ENCODE peak calls at places on chromosomes 11 and 22, in seven cellular contexts. I, V, N, D, J, A and K are unnamed samples. For H3K4me1 and H3K9me3, the result is how much of the 10 kb centered on the place peaks cover.

GRCh38 chr11:117691501-117691900 is 105.5 kb downstream of the DSCAML1 start:
- DNase-seq in I (no peak), N (no peak), V (no peak), A (no peak), J (no peak), D (no peak), K (no peak)

GRCh38 chr22:35348703-35349102 is 32.2 kb upstream of the HMOX1 start:
- DNase-seq in V (no peak), D (no peak), I (no peak), N (no peak), J (no peak), A (no peak), K (no peak)

GRCh38 chr22:46866591-46866990 is 104.1 kb downstream of the TBC1D22A start:
- DNase-seq in I (no peak), A (no peak), D (no peak), V (no peak), N (no peak), J (peak), K (no peak)

GRCh38 chr11:92838655-92839334 is 130.7 kb upstream of the MTNR1B start:
- DNase-seq in J (no peak), N (no peak), D (no peak), I (no peak), V (no peak), A (no peak), K (no peak)

GRCh38 chr22:48494256-48494967 is 1333.3 kb downstream of the BRD1 start:
- DNase-seq in J (no peak), V (no peak), A (no peak), N (no peak), D (peak), I (no peak), K (no peak)

GRCh38 chr11:121240650-121241299 is 51.8 kb upstream of the SC5D start:
- DNase-seq in V (no peak), A (no peak), J (peak), N (no peak), I (no peak), D (no peak), K (no peak)

GRCh38 chr22:33575041-33575440 is 345.2 kb downstream of the LARGE1 start:
- DNase-seq in N (no peak), D (no peak), V (no peak), I (no peak), J (no peak), A (no peak), K (no peak)

GRCh38 chr11:67449116-67449844 is 3.2 kb downstream of the GPR152 start:
- DNase-seq in J (no peak), A (no peak), I (no peak), D (no peak), N (no peak), V (no peak), K (no peak)

GRCh38 chr11:70921804-70922203 is 330.6 kb downstream of the SHANK2 start:
- DNase-seq in D (no peak), I (no peak), J (no peak), N (no peak), A (peak), V (no peak), K (no peak)

GRCh38 chr11:74459584-74459983 is 7.8 kb downstream of the KCNE3 start:
- DNase-seq in J (peak), A (no peak), D (no peak), V (no peak), N (no peak), I (no peak), K (no peak)

GRCh38 chr22:25900880-25901279 is 158.9 kb downstream of the MYO18B start:
- DNase-seq in I (no peak), A (no peak), N (no peak), D (peak), V (no peak), J (no peak), K (no peak)

GRCh38 chr11:7020183-7020917 is at the start of the genes NLRP14 and ZNF214:
- DNase-seq in D (peak), A (peak), I (peak), V (peak), N (no peak), J (peak), K (peak)

GRCh38 chr22:20013382-20013871 is 3.2 kb downstream of the ARVCF start:
- DNase-seq in A (peak), I (peak), J (peak), D (peak), N (no peak), V (peak), K (peak)

GRCh38 chr22:36797988-36798670 is 18.7 kb downstream of the PVALB start:
- DNase-seq in N (no peak), D (no peak), I (no peak), A (no peak), V (no peak), J (no peak), K (no peak)

GRCh38 chr11:96155627-96156378 is 187.2 kb downstream of the MAML2 start:
- DNase-seq in A (peak), V (peak), N (no peak), D (peak), J (peak), I (peak), K (peak)

GRCh38 chr11:96157517-96157873 is 185.5 kb downstream of the MAML2 start:
- DNase-seq in A (no peak), I (no peak), N (no peak), D (no peak), V (no peak), J (no peak), K (no peak)

GRCh38 chr11:96156379-96156722 is 186.6 kb downstream of the MAML2 start:
- DNase-seq in J (no peak), V (no peak), A (no peak), N (no peak), I (no peak), D (no peak), K (no peak)

GRCh38 chr11:96159968-96160367 is 183.0 kb downstream of the MAML2 start:
- DNase-seq in V (no peak), A (no peak), I (no peak), D (no peak), N (no peak), J (no peak), K (no peak)

DNA sequence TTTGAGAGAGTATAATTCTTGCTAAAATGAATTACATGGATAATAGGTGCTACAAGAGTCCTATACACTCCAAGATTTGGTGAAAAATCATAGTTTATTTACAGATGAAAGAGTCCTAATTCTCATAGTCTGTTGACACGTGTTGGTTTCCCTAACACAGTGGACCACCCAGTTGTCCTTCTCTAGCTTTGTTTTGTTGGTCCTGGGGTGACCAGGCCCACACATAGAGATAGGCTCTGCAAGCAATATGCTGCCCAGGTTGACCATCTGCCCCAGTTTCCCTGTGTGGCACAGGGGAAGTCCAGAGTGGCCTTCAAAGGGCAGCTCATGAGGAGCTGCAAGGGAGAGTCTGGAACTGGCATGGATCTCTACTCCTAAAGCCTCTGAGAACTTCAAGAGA is 184.9 kb downstream of the MAML2 start:
- DNase-seq in V (no peak), D (no peak), J (no peak), I (no peak), A (no peak), N (no peak), K (no peak)
- H3K4me1 ChIP-seq in V (under half), D (under half), J (under half), I (under half), A (under half), N (under half), K (under half)

DNA sequence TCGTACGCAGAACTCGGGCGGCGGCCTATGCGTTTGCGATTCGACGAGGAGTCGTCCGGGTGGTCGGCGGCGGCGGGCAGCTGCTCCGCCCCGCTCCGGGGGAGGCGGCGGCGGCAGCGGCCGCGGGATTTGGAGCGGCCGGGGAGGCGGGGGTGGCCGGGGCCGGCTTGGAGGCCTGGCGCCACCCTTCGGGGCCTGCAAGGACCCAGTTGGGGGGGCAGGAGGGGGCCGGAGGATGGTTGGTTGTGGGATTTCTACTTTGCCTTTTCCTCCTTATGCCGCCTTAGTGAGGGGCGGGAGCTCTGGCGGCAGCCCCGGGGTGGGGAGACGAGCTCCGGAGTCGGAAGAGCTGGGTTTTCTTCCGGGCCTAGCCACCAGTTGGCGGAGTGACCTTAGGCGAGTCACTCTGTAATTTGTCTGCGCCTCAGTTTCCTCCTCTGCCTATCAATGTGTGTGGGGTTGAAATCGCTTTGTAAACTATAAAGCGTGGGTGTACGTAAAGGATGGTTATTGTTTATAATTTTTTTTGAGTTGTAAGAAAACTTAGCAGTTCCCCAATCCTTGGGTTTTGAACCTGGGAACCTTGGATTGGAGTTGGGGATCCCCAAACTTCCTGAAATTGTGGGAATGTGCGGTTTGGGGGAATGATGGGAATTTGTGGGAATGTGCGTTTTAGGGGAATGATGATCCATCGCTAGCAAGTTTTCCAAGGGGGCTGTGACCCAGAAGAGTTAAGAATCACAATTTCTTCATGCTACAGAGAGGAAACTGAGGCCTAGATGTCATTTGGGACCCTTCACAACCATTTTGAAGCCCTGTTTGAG is 679 bp downstream of the TUG1 start:
- DNase-seq in I (peak), N (no peak), D (no peak), A (peak), J (peak), V (no peak), K (peak)
- H3K9me3 ChIP-seq in I (under half), N (under half), D (under half), A (under half), J (under half), V (under half), K (under half)

GRCh38 chr22:29605236-29605850 is 1.9 kb downstream of the NF2 start:
- DNase-seq in J (no peak), N (no peak), I (no peak), V (no peak), D (no peak), A (no peak), K (no peak)
- H3K4me3 ChIP-seq in J (no peak), N (peak), I (peak), V (no peak), D (peak), A (no peak), K (no peak)

DNA sequence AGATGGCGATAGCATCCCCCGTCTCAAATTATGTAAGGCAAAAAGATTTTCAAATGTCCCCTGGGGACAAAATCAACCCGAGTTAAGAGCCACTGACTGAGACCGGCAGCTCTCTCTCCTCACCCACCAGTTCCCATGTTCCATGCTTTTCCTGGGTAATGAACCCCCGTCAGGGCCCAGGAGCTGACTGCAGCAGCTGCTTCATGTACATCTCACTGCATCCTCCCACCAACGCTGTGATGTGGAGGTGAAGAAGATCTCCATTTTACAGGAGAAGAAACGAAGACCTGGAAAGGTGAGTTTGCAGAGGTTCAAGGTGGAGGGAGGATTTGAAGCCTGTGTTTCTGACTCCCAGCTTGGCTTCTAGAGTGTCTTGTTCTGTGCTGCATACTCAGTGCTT is 481.1 kb downstream of the MIAT start:
- DNase-seq in V (no peak), J (no peak), A (no peak), I (no peak), D (no peak), N (no peak), K (no peak)
- H3K4me1 ChIP-seq in V (under half), J (under half), A (under half), I (under half), D (under half), N (under half), K (under half)